ENCODE peak calls at places on chromosome 12, in five cellular contexts. E is breast epithelium, W is uterus, H is spleen, D is GM12892. U is an unnamed sample.

GRCh38 chr12:9667403-9667802 is 2.1 kb upstream of the CLEC2D start:
- DNase-seq in E (no peak), D (no peak), H (no peak), W (no peak), U (no peak)

GRCh38 chr12:86137936-86138335 is 118.3 kb downstream of the MGAT4C start:
- DNase-seq in W (no peak), E (no peak), D (no peak), H (no peak), U (peak)

GRCh38 chr12:92551853-92552397 is 150.9 kb upstream of the PLEKHG7 start:
- DNase-seq in H (no peak), D (peak), W (no peak), E (no peak), U (peak)

GRCh38 chr12:106696071-106696470 is 78.4 kb upstream of the RIC8B start:
- DNase-seq in D (no peak), W (no peak), H (no peak), E (no peak), U (no peak)

GRCh38 chr12:5581616-5582367 is 149.9 kb downstream of the NTF3 start:
- DNase-seq in D (no peak), H (no peak), E (no peak), W (no peak), U (no peak)

GRCh38 chr12:97235102-97235501 is 227.5 kb upstream of the RMST start:
- DNase-seq in H (no peak), W (no peak), D (no peak), E (no peak), U (no peak)

GRCh38 chr12:38823743-38824142 is 81.6 kb downstream of the CPNE8 start:
- DNase-seq in W (no peak), D (no peak), E (no peak), H (no peak), U (no peak)

GRCh38 chr12:69056743-69057515 is 124.0 kb upstream of the CPM start:
- DNase-seq in W (no peak), E (no peak), H (no peak), D (no peak), U (no peak)

GRCh38 chr12:84986586-84986985 is 49.5 kb downstream of the TSPAN19 start:
- DNase-seq in W (no peak), E (no peak), H (no peak), D (no peak), U (no peak)

DNA sequence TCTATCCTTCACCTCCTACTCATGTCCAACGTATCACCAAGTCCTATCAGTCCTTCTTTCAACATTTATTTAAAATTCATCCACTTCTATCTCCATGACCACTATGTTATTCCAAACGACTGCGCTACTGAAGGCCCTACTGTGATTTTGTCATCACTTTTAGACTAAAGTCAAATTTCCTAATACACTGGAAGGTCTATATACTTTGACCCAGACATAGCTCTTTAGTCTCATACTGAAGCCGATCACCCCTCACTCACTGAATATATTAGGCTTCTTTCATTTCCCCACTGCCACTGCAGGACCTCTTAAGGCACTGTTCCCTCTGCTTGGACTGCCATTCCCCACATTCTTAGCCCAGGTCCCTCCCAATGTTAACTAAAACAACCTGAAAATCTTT is 25.6 kb downstream of the SLC38A4 start:
- DNase-seq in D (no peak), H (no peak), E (no peak), W (no peak), U (no peak)
- TF ChIP-seq POLR2A in D (no peak), H (no peak), E (no peak), W (no peak), U (no peak)

GRCh38 chr12:122834229-122834920 is 882 bp upstream of the HIP1R start:
- DNase-seq in E (no peak), D (no peak), H (peak), W (no peak), U (peak)

GRCh38 chr12:122835693-122836026 is 403 bp downstream of the HIP1R start:
- DNase-seq in W (no peak), E (no peak), H (peak), D (peak), U (no peak)

GRCh38 chr12:122837306-122838265 is 2.3 kb downstream of the HIP1R start:
- DNase-seq in E (no peak), H (peak), D (no peak), W (no peak), U (no peak)

GRCh38 chr12:122834921-122835692 is at the start of gene HIP1R:
- DNase-seq in E (no peak), W (no peak), H (peak), D (peak), U (no peak)

DNA sequence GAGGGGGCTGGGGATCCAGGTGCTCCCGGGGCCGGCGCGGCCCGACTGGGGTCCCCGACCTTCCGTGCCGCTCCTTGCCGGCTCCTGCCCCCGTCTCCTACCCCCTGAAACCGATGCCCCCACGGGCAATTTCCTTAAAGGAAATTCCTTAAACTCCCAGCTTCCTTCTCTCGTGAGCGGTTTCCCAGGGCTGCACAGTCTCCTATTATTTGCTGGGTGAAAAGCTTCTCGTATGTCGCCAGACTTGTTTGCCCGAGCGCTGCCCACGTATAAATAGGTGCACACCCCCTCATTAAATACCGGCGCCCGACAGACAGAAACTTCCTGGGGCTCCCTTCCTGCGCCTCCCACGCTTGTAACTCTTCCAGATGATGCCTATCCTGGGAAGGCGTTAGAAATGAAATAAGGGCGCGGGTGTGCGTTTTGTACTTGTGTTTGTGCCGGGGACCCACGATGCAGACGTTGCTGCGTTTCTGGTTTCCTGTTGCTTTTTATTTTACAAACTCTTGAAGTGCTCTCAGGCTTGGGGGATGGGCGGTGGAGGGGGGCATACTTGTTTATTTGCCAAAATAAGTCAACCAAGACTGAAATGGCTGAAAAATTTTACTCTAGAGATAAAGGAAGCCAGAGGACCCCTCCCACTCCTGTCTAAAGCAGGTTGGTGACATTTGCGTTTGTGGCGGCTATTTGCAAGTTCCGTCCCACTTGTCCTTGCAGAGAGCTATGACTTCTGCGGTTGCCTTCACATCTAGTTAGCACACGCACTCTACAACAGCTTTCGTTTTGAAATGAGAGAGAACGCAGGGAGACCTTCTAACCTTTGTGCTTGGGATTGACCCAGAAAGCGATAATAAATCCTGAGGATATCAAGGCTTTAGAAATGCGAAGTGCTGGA is 1.0 kb downstream of the HIP1R start:
- DNase-seq in D (peak), E (no peak), W (no peak), H (peak), U (no peak)
- TF ChIP-seq POLR2A in D (no peak), E (no peak), W (no peak), H (no peak), U (no peak)

DNA sequence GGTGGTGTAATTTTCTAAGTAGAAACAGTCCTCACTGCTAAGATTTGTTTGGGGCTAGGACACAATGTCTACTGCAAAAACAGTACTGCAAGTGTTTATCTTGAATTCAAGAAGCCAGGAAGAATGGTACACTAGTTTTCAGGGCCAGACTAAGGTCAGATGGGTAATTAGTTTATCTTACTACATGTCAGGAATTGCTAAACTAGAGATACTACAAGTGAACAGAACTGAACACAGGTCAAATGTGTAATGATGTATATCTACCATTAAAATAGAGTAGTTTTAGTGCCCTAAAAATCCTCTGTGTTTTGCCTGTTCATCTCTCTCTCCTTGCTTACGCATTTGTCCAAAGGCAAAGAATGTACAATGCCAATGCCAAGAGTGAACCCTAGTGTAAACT is 2.3 kb upstream of the RPL41 start:
- DNase-seq in H (no peak), E (no peak), W (no peak), D (no peak), U (no peak)
- TF ChIP-seq POLR2A in H (no peak), E (no peak), W (no peak), D (peak), U (no peak)

GRCh38 chr12:122864894-122865253 is 29.6 kb downstream of the HIP1R start:
- DNase-seq in H (no peak), D (no peak), E (peak), W (no peak), U (no peak)
- TF ChIP-seq POLR2A in H (no peak), D (no peak), E (no peak), W (no peak), U (no peak)

GRCh38 chr12:122402264-122402663 is 20.2 kb downstream of the CLIP1 start:
- DNase-seq in E (no peak), D (no peak), H (no peak), W (no peak), U (no peak)

GRCh38 chr12:122403115-122403770 is 19.2 kb downstream of the CLIP1 start:
- DNase-seq in D (no peak), W (no peak), E (no peak), H (no peak), U (no peak)

GRCh38 chr12:122399254-122399591 is 23.2 kb downstream of the CLIP1 start:
- DNase-seq in D (no peak), E (no peak), W (no peak), H (no peak), U (no peak)

GRCh38 chr12:122403831-122404230 is 18.6 kb downstream of the CLIP1 start:
- DNase-seq in H (no peak), D (no peak), W (no peak), E (no peak), U (no peak)

DNA sequence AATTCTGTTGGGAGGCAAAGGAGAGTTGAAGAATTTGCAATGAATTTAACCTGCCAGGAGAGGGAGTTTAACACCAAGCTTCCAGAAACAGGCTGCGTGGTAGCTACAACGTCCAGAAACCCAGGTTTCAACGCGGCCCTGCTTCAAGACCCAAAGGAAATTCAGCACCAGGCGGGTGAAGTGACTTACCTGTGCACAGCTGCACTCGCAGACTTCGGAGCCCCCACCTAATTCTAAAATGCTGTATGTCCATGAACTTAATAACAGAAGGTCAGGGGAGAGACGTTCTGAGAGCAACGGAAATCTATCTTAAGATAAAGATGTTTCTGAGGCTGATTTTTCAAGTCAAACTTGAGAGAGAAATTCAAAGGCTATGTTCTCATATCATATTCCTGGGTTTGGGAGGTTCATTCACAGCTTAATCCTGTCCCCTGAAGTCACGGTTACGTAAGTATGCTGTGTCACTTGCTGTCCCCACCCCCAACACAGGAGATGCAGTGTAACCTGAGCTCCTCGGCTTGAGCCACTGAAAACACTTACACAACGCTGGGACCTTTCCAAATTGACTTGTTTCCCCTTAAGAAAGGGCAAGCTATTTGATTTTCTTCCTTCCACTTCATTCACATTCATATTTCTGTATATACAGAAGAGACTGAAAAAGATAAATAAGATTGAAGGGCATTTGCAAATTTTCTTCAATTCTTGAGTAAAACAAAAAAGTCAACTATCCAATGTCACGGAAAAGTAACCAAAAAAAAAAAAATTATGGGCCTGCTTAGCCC is 22.7 kb downstream of the CLIP1 start:
- DNase-seq in W (peak), D (no peak), E (peak), H (peak), U (no peak)
- TF ChIP-seq POLR2A in W (no peak), D (no peak), E (no peak), H (no peak), U (no peak)

GRCh38 chr12:47991106-47991550 is 13.1 kb downstream of the COL2A1 start:
- DNase-seq in W (no peak), D (no peak), H (peak), E (peak), U (no peak)

GRCh38 chr12:47993491-47993890 is 10.8 kb downstream of the COL2A1 start:
- DNase-seq in D (no peak), H (peak), E (peak), W (no peak), U (no peak)

GRCh38 chr12:47990351-47991105 is 13.7 kb downstream of the COL2A1 start:
- DNase-seq in E (peak), D (peak), H (peak), W (no peak), U (no peak)

GRCh38 chr12:47992776-47993175 is 11.5 kb downstream of the COL2A1 start:
- DNase-seq in E (peak), H (peak), W (no peak), D (no peak), U (no peak)

GRCh38 chr12:47991592-47991991 is 12.7 kb downstream of the COL2A1 start:
- DNase-seq in H (peak), W (no peak), E (peak), D (no peak), U (no peak)
- TF ChIP-seq POLR2A in H (no peak), W (no peak), E (no peak), D (no peak), U (no peak)

U was measured in H54.